ENCODE peak calls at places on chromosome 5, in five cellular contexts. C, U, T, M and R are unnamed samples.

GRCh38 chr5:173556142-173557028 is 60.1 kb downstream of the BOD1 start:
- DNase-seq in T (no peak), U (no peak), C (no peak), M (no peak), R (no peak)

GRCh38 chr5:74316064-74316586 is 324.4 kb downstream of the ENC1 start:
- DNase-seq in U (no peak), M (peak; percentile 85), C (no peak), T (no peak), R (peak; percentile 67)

GRCh38 chr5:56838409-56839039 is 23.2 kb downstream of the MAP3K1 start:
- DNase-seq in T (peak; percentile 64), U (no peak), M (peak; percentile 69), C (peak; percentile 54), R (no peak)

GRCh38 chr5:9621379-9621903 is 8.7 kb downstream of the TAS2R1 start:
- DNase-seq in M (no peak), U (no peak), C (no peak), T (no peak), R (no peak)

GRCh38 chr5:123283031-123283430 is 140.2 kb downstream of the CEP120 start:
- DNase-seq in T (no peak), U (no peak), M (no peak), C (no peak), R (no peak)

GRCh38 chr5:134879456-134879855 is 5.3 kb downstream of the TXNDC15 start:
- DNase-seq in T (no peak), M (no peak), U (no peak), C (no peak), R (no peak)

GRCh38 chr5:81878333-81878732 is 93.5 kb upstream of the ATG10 start:
- DNase-seq in C (no peak), T (no peak), U (no peak), M (no peak), R (no peak)

GRCh38 chr5:83899351-83899970 is 178.8 kb upstream of the HAPLN1 start:
- DNase-seq in M (no peak), T (no peak), C (no peak), U (no peak), R (no peak)

GRCh38 chr5:137144656-137145055 is 354.5 kb downstream of the SPOCK1 start:
- DNase-seq in M (no peak), T (no peak), U (no peak), C (no peak), R (no peak)

GRCh38 chr5:32613050-32613672 is 27.8 kb downstream of the SUB1 start:
- DNase-seq in U (peak; percentile 66), M (peak; percentile 71), T (peak; percentile 89), C (peak; percentile 63), R (peak; percentile 21)

GRCh38 chr5:122105909-122106308 is 23.4 kb upstream of the ZNF474 start:
- DNase-seq in C (no peak), T (no peak), M (no peak), U (no peak), R (no peak)

GRCh38 chr5:94471496-94471895 is 146.9 kb downstream of the KIAA0825 start:
- DNase-seq in T (no peak), C (no peak), U (no peak), M (no peak), R (no peak)

GRCh38 chr5:12460493-12461261 is 556.4 kb upstream of the CTNND2 start:
- DNase-seq in T (no peak), U (no peak), C (no peak), M (no peak), R (no peak)

GRCh38 chr5:141870226-141870625 is 8.0 kb downstream of the PCDH1 start:
- DNase-seq in C (no peak), T (no peak), M (no peak), U (no peak), R (no peak)

GRCh38 chr5:174552428-174552827 is 172.0 kb upstream of the MSX2 start:
- DNase-seq in M (no peak), T (no peak), U (no peak), C (no peak), R (no peak)

GRCh38 chr5:16131878-16132277 is 47.7 kb downstream of the MARCHF11 start:
- DNase-seq in M (no peak), U (no peak), C (no peak), T (no peak), R (no peak)

GRCh38 chr5:1118231-1118698 is 6.4 kb upstream of the SLC12A7 start:
- DNase-seq in M (no peak), C (no peak), T (no peak), U (no peak), R (no peak)

GRCh38 chr5:174317261-174317894 is 271.9 kb downstream of the NSG2 start:
- DNase-seq in M (peak; percentile 78), C (no peak), T (peak; percentile 22), U (peak; percentile 44), R (no peak)

GRCh38 chr5:126351138-126351537 is 72.1 kb upstream of the GRAMD2B start:
- DNase-seq in C (no peak), M (no peak), T (no peak), U (no peak), R (no peak)

GRCh38 chr5:80054682-80055081 is 19.5 kb downstream of the THBS4 start:
- DNase-seq in M (no peak), U (no peak), C (no peak), T (no peak), R (no peak)

GRCh38 chr5:173864126-173865075 is 23.7 kb upstream of the CPEB4 start:
- DNase-seq in C (no peak), U (no peak), M (no peak), T (no peak), R (no peak)

GRCh38 chr5:95446009-95446408 is 54.8 kb downstream of the FAM81B start:
- DNase-seq in C (no peak), U (no peak), T (no peak), M (peak; percentile 64), R (no peak)

GRCh38 chr5:123099514-123100151 is 10.6 kb downstream of the PRDM6 start:
- DNase-seq in U (no peak), T (no peak), M (no peak), C (no peak), R (no peak)

GRCh38 chr5:149387982-149388381 is 8.9 kb upstream of the IL17B start:
- DNase-seq in C (no peak), T (no peak), M (no peak), U (no peak), R (no peak)

GRCh38 chr5:176466245-176466871 is 18.2 kb downstream of the FAF2 start:
- DNase-seq in M (peak; percentile 24), C (no peak), U (no peak), T (no peak), R (no peak)